ENCODE peak calls at places on chromosomes 2 and 18, in five cellular contexts. One of them, this sample, is unnamed. For H3K4me1, the result is how much of the 10 kb centered on the place peaks cover.

GRCh38 chr2:28360742-28361293 is 31.8 kb upstream of the FOSL2 start:
- DNase-seq in transverse colon: no peak
- DNase-seq in GM23248: peak
- DNase-seq in left ventricle myocardium inferior: peak
- DNase-seq in breast epithelium: no peak
- DNase-seq in this sample: peak

GRCh38 chr2:152359573-152360363 is 24.8 kb downstream of the FMNL2 start:
- DNase-seq in transverse colon: no peak
- DNase-seq in GM23248: no peak
- DNase-seq in left ventricle myocardium inferior: no peak
- DNase-seq in breast epithelium: no peak
- DNase-seq in this sample: peak

GRCh38 chr18:58525517-58525916 is 103.4 kb downstream of the ALPK2 start:
- DNase-seq in transverse colon: no peak
- DNase-seq in GM23248: peak
- DNase-seq in left ventricle myocardium inferior: no peak
- DNase-seq in breast epithelium: no peak
- DNase-seq in this sample: no peak

GRCh38 chr2:241295326-241296095 is 20.0 kb downstream of the HDLBP start:
- DNase-seq in transverse colon: no peak
- DNase-seq in GM23248: peak
- DNase-seq in left ventricle myocardium inferior: no peak
- DNase-seq in breast epithelium: no peak
- DNase-seq in this sample: no peak

GRCh38 chr2:226446406-226447001 is 353.1 kb downstream of the IRS1 start:
- DNase-seq in transverse colon: no peak
- DNase-seq in GM23248: peak
- DNase-seq in left ventricle myocardium inferior: no peak
- DNase-seq in breast epithelium: no peak
- DNase-seq in this sample: peak

GRCh38 chr2:120876526-120877280 is 141.0 kb downstream of the GLI2 start:
- DNase-seq in transverse colon: no peak
- DNase-seq in GM23248: no peak
- DNase-seq in left ventricle myocardium inferior: no peak
- DNase-seq in breast epithelium: no peak
- DNase-seq in this sample: no peak

GRCh38 chr2:221389909-221390308 is 182.2 kb downstream of the EPHA4 start:
- DNase-seq in transverse colon: no peak
- DNase-seq in GM23248: no peak
- DNase-seq in left ventricle myocardium inferior: no peak
- DNase-seq in breast epithelium: no peak
- DNase-seq in this sample: no peak

GRCh38 chr2:136284226-136285119 is 166.5 kb upstream of the CXCR4 start:
- DNase-seq in transverse colon: no peak
- DNase-seq in GM23248: no peak
- DNase-seq in left ventricle myocardium inferior: no peak
- DNase-seq in breast epithelium: no peak
- DNase-seq in this sample: no peak

GRCh38 chr18:62963522-62963921 is 248.2 kb downstream of the PHLPP1 start:
- DNase-seq in transverse colon: no peak
- DNase-seq in GM23248: no peak
- DNase-seq in left ventricle myocardium inferior: no peak
- DNase-seq in breast epithelium: no peak
- DNase-seq in this sample: no peak

GRCh38 chr2:174970092-174970491 is 35.1 kb downstream of the CHN1 start:
- DNase-seq in transverse colon: no peak
- DNase-seq in GM23248: peak
- DNase-seq in left ventricle myocardium inferior: no peak
- DNase-seq in breast epithelium: no peak
- DNase-seq in this sample: no peak

GRCh38 chr2:118255771-118256372 is 167.6 kb downstream of the INSIG2 start:
- DNase-seq in transverse colon: no peak
- DNase-seq in GM23248: no peak
- DNase-seq in left ventricle myocardium inferior: no peak
- DNase-seq in breast epithelium: no peak
- DNase-seq in this sample: no peak

GRCh38 chr2:70362661-70363060 is 60.8 kb upstream of the FAM136A start:
- DNase-seq in transverse colon: no peak
- DNase-seq in GM23248: peak
- DNase-seq in left ventricle myocardium inferior: no peak
- DNase-seq in breast epithelium: no peak
- DNase-seq in this sample: no peak

GRCh38 chr2:70354264-70354949 is 52.5 kb upstream of the FAM136A start:
- DNase-seq in transverse colon: no peak
- DNase-seq in GM23248: peak
- DNase-seq in left ventricle myocardium inferior: no peak
- DNase-seq in breast epithelium: no peak
- DNase-seq in this sample: no peak

GRCh38 chr2:70360661-70361316 is 58.9 kb upstream of the FAM136A start:
- DNase-seq in transverse colon: peak
- DNase-seq in GM23248: no peak
- DNase-seq in left ventricle myocardium inferior: no peak
- DNase-seq in breast epithelium: no peak
- DNase-seq in this sample: no peak

DNA sequence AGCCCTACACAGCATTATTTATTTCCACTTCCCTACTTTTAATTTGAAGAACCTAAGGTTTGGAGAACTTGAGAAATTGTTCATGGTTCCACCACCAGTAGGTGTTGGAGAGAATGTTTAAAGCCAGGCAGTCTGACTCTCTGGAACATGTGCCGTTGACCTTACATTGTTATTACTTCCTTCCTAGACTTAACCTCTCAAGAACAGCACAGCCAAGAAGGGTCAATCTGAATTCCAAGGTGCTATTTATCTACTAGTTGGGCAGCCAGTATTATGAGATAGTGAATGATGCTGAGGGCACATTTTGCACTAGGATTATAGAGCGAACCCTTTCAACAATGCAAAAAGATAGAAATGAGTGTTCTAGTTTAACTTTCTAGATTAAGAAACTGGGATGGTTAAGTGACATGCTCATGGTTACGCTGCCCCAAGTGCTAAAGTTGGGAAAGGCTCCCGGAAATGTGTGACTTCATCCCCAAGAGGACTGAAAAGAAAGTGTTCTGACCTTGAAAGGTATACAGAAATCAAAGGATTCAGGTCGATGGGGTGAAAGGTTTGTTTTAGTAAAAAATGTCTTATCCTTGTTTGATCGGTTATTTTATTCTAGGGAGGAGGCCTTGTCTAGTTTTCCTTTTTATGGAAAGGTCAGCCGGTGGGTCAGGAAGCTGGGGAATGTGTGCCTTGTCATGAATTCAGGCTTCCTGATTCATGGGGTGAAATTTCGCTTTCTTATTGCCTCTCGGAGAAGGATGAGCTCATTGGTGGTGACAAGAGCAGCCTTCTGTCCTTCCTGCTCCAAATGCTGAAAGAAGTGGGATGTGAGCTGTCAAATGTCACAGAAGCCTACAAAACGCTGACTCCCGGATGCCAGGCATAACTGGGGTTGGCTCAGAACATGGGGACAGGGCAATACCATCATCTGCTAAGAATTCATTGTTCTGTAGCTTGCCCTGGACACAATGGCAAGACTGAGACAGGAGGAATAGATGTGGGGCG is 55.5 kb upstream of the FAM136A start:
- DNase-seq in transverse colon: no peak
- DNase-seq in GM23248: peak
- DNase-seq in left ventricle myocardium inferior: no peak
- DNase-seq in breast epithelium: no peak
- DNase-seq in this sample: peak
- H3K27ac ChIP-seq in transverse colon: no peak
- H3K27ac ChIP-seq in GM23248: peak
- H3K27ac ChIP-seq in left ventricle myocardium inferior: peak
- H3K27ac ChIP-seq in breast epithelium: no peak
- H3K27ac ChIP-seq in this sample: peak

GRCh38 chr2:144595686-144596073 is 75.8 kb upstream of the ZEB2 start:
- DNase-seq in transverse colon: no peak
- DNase-seq in GM23248: no peak
- DNase-seq in left ventricle myocardium inferior: no peak
- DNase-seq in breast epithelium: no peak
- DNase-seq in this sample: no peak
- H3K4me3 ChIP-seq in transverse colon: no peak
- H3K4me3 ChIP-seq in GM23248: no peak
- H3K4me3 ChIP-seq in left ventricle myocardium inferior: no peak
- H3K4me3 ChIP-seq in breast epithelium: no peak
- H3K4me3 ChIP-seq in this sample: no peak

GRCh38 chr2:202140522-202141292 is 67.7 kb downstream of the KIAA2012 start:
- DNase-seq in transverse colon: no peak
- DNase-seq in GM23248: peak
- DNase-seq in left ventricle myocardium inferior: no peak
- DNase-seq in breast epithelium: no peak
- DNase-seq in this sample: no peak

GRCh38 chr2:202141319-202141947 is 68.4 kb downstream of the KIAA2012 start:
- DNase-seq in transverse colon: no peak
- DNase-seq in GM23248: no peak
- DNase-seq in left ventricle myocardium inferior: no peak
- DNase-seq in breast epithelium: no peak
- DNase-seq in this sample: no peak

GRCh38 chr2:202135111-202135874 is 62.2 kb downstream of the KIAA2012 start:
- DNase-seq in transverse colon: peak
- DNase-seq in GM23248: peak
- DNase-seq in left ventricle myocardium inferior: peak
- DNase-seq in breast epithelium: peak
- DNase-seq in this sample: peak

GRCh38 chr2:202133556-202134245 is 60.6 kb downstream of the KIAA2012 start:
- DNase-seq in transverse colon: no peak
- DNase-seq in GM23248: no peak
- DNase-seq in left ventricle myocardium inferior: no peak
- DNase-seq in breast epithelium: no peak
- DNase-seq in this sample: no peak

GRCh38 chr2:202136526-202136925 is 63.5 kb downstream of the KIAA2012 start:
- DNase-seq in transverse colon: no peak
- DNase-seq in GM23248: no peak
- DNase-seq in left ventricle myocardium inferior: no peak
- DNase-seq in breast epithelium: no peak
- DNase-seq in this sample: no peak
- H3K4me1 ChIP-seq in transverse colon: under half
- H3K4me1 ChIP-seq in GM23248: under half
- H3K4me1 ChIP-seq in left ventricle myocardium inferior: under half
- H3K4me1 ChIP-seq in breast epithelium: under half
- H3K4me1 ChIP-seq in this sample: under half

GRCh38 chr18:23890589-23890988 is 124.0 kb upstream of the TTC39C start:
- DNase-seq in transverse colon: no peak
- DNase-seq in GM23248: peak
- DNase-seq in left ventricle myocardium inferior: no peak
- DNase-seq in breast epithelium: no peak
- DNase-seq in this sample: no peak
- H3K27ac ChIP-seq in transverse colon: no peak
- H3K27ac ChIP-seq in GM23248: no peak
- H3K27ac ChIP-seq in left ventricle myocardium inferior: no peak
- H3K27ac ChIP-seq in breast epithelium: no peak
- H3K27ac ChIP-seq in this sample: no peak

GRCh38 chr2:216497382-216497781 is 1.3 kb upstream of the RPL37A start:
- DNase-seq in transverse colon: no peak
- DNase-seq in GM23248: no peak
- DNase-seq in left ventricle myocardium inferior: no peak
- DNase-seq in breast epithelium: no peak
- DNase-seq in this sample: no peak
- H3K4me3 ChIP-seq in transverse colon: no peak
- H3K4me3 ChIP-seq in GM23248: peak
- H3K4me3 ChIP-seq in left ventricle myocardium inferior: peak
- H3K4me3 ChIP-seq in breast epithelium: no peak
- H3K4me3 ChIP-seq in this sample: no peak

GRCh38 chr2:224520064-224520463 is 65.1 kb downstream of the CUL3 start:
- DNase-seq in transverse colon: no peak
- DNase-seq in GM23248: peak
- DNase-seq in left ventricle myocardium inferior: no peak
- DNase-seq in breast epithelium: no peak
- DNase-seq in this sample: no peak
- H3K4me1 ChIP-seq in transverse colon: under half
- H3K4me1 ChIP-seq in GM23248: under half
- H3K4me1 ChIP-seq in left ventricle myocardium inferior: half or more
- H3K4me1 ChIP-seq in breast epithelium: under half
- H3K4me1 ChIP-seq in this sample: under half

GRCh38 chr18:49697757-49698595 is 115.4 kb downstream of the ACAA2 start:
- DNase-seq in transverse colon: no peak
- DNase-seq in GM23248: peak
- DNase-seq in left ventricle myocardium inferior: peak
- DNase-seq in breast epithelium: no peak
- DNase-seq in this sample: no peak
- H3K27ac ChIP-seq in transverse colon: no peak
- H3K27ac ChIP-seq in GM23248: no peak
- H3K27ac ChIP-seq in left ventricle myocardium inferior: no peak
- H3K27ac ChIP-seq in breast epithelium: no peak
- H3K27ac ChIP-seq in this sample: no peak